ENCODE peak calls at places on chromosomes 2 and 18, in five cellular contexts. U, K, Z, H and E are unnamed samples.

GRCh38 chr2:143452817-143453462 is 323.7 kb downstream of the ARHGAP15 start:
- DNase-seq in K (no peak), H (no peak), Z (no peak), U (no peak), E (no peak)

GRCh38 chr2:99974966-99975365 is 167.4 kb downstream of the AFF3 start:
- DNase-seq in Z (no peak), K (no peak), U (no peak), H (no peak), E (no peak)

GRCh38 chr2:176500921-176501320 is 231.7 kb downstream of the MTX2 start:
- DNase-seq in H (no peak), U (no peak), Z (no peak), K (no peak), E (no peak)

GRCh38 chr18:7117390-7118355 is at the start of gene LAMA1:
- DNase-seq in K (no peak), U (no peak), H (no peak), Z (no peak), E (no peak)

GRCh38 chr2:60297296-60298010 is 256.0 kb downstream of the BCL11A start:
- DNase-seq in U (no peak), Z (no peak), H (no peak), K (peak), E (no peak)

GRCh38 chr18:31497404-31497710 is 620 bp upstream of the DSG2 start:
- DNase-seq in U (no peak), K (peak), Z (no peak), H (no peak), E (peak)

GRCh38 chr18:13379062-13379800 is 160.7 kb downstream of the LDLRAD4 start:
- DNase-seq in U (no peak), K (no peak), H (no peak), Z (no peak), E (no peak)

GRCh38 chr18:78448106-78448505 is 531.5 kb upstream of the SALL3 start:
- DNase-seq in U (no peak), Z (no peak), K (no peak), H (peak), E (no peak)

GRCh38 chr2:127179756-127180155 is 40.3 kb downstream of the CYP27C1 start:
- DNase-seq in K (no peak), Z (no peak), H (no peak), U (no peak), E (no peak)

GRCh38 chr18:28036481-28036880 is 140.4 kb downstream of the CDH2 start:
- DNase-seq in K (no peak), Z (no peak), U (no peak), H (no peak), E (no peak)

GRCh38 chr2:151478011-151478410 is 68.3 kb downstream of the RIF1 start:
- DNase-seq in H (no peak), Z (no peak), K (no peak), U (no peak), E (no peak)

GRCh38 chr2:127656569-127657231 is 10.7 kb downstream of the GPR17 start:
- DNase-seq in U (no peak), H (no peak), K (no peak), Z (no peak), E (peak)

GRCh38 chr18:79599503-79599931 is 80.1 kb upstream of the CTDP1 start:
- DNase-seq in Z (no peak), H (no peak), K (peak), U (peak), E (peak)

GRCh38 chr2:238988752-238989151 is 140.9 kb downstream of the TWIST2 start:
- DNase-seq in U (no peak), H (no peak), Z (no peak), K (no peak), E (no peak)
- TF ChIP-seq CTCF in U (no peak), H (no peak), Z (no peak), K (no peak), E (no peak)

DNA sequence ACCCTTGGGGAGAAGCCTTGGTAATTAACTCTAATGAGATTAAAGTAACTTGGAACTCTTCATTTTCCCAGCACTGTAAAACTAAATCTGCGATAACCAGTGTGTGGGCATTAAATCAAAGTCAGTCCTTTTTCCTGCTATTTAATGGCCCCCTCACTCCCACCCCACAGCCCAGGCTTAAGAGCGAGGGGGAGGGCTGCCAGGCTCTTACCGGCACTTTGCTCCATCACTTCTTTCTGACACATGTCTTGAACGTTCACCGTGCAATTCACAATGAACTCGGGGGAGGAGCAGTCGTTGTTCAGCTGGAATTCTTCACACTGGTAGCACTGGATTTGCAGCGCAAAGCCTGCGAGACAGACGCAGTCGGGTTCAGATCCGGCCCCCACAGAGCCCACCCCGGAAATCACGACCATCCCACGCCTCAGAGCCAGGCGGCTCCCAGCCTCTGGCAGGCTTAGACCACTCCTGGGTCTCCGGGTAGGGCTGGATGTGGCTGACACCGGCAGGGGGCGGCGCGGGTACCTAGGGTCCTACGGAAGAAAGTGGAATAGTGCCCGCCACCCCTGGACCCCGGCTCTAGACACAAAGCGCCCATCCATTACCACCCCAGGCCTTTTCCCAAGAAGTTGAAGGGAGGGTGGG is 1.7 kb downstream of the LYPD1 start:
- DNase-seq in U (peak), Z (no peak), H (no peak), K (no peak), E (peak)
- TF ChIP-seq CTCF in U (peak), Z (peak), H (no peak), K (no peak), E (peak)

GRCh38 chr2:105789745-105790466 is 45.2 kb downstream of the NCK2 start:
- DNase-seq in K (peak), U (no peak), H (peak), Z (peak), E (no peak)
- TF ChIP-seq CTCF in K (no peak), U (no peak), H (peak), Z (peak), E (no peak)

GRCh38 chr2:173952267-173953046 is 12.7 kb downstream of the SP3 start:
- DNase-seq in K (no peak), H (no peak), U (no peak), Z (no peak), E (no peak)
- TF ChIP-seq CTCF in K (no peak), H (peak), U (no peak), Z (no peak), E (no peak)

GRCh38 chr2:4024561-4024960 is 321.2 kb downstream of the DCDC2C start:
- DNase-seq in Z (no peak), H (no peak), K (no peak), U (no peak), E (no peak)
- TF ChIP-seq CTCF in Z (no peak), H (no peak), K (no peak), U (no peak), E (no peak)